ENCODE peak calls at places on chromosomes 11 and 22, in seven cellular contexts. L is D721Med; Y is CD8-positive, alpha-beta T cell; N is CD8-positive, alpha-beta memory T cell; D is germinal center; W is left ventricle myocardium inferior; U is cardiac muscle cell. H is an unnamed sample.

GRCh38 chr11:129881570-129882170 is 13.7 kb downstream of the NFRKB start:
- DNase-seq in L (no peak), Y (peak; percentile 49), N (no peak), D (peak; percentile 59), W (no peak), U (peak; percentile 40), H (peak; percentile 41)

GRCh38 chr11:121968638-121969037 is 147.4 kb downstream of the BLID start:
- DNase-seq in L (no peak), Y (no peak), N (no peak), D (no peak), W (no peak), U (peak; percentile 19), H (no peak)

GRCh38 chr11:12717851-12718291 is 43.6 kb downstream of the TEAD1 start:
- DNase-seq in L (no peak), Y (peak; percentile 24), N (peak; percentile 49), D (no peak), W (no peak), U (no peak), H (no peak)

GRCh38 chr11:61795459-61795858 is 2.7 kb downstream of the FEN1 start:
- DNase-seq in L (no peak), Y (no peak), N (no peak), D (no peak), W (no peak), U (no peak), H (no peak)

GRCh38 chr11:3095712-3096361 is 38.6 kb upstream of the CARS1 start:
- DNase-seq in L (no peak), Y (no peak), N (no peak), D (no peak), W (no peak), U (peak; percentile 88), H (no peak)

GRCh38 chr11:28470180-28470579 is 362.0 kb downstream of the METTL15 start:
- DNase-seq in L (no peak), Y (no peak), N (no peak), D (no peak), W (no peak), U (no peak), H (no peak)

GRCh38 chr11:100612766-100613165 is 74.3 kb upstream of the ARHGAP42 start:
- DNase-seq in L (no peak), Y (no peak), N (no peak), D (no peak), W (no peak), U (no peak), H (no peak)

GRCh38 chr22:40578171-40578570 is 58.3 kb downstream of the MRTFA start:
- DNase-seq in L (no peak), Y (no peak), N (no peak), D (no peak), W (no peak), U (no peak), H (no peak)

GRCh38 chr11:122354029-122354697 is 238.1 kb upstream of the BLID start:
- DNase-seq in L (no peak), Y (no peak), N (no peak), D (no peak), W (no peak), U (peak; percentile 15), H (no peak)

GRCh38 chr11:77152846-77153245 is 24.8 kb downstream of the MYO7A start:
- DNase-seq in L (no peak), Y (no peak), N (no peak), D (no peak), W (no peak), U (peak; percentile 68), H (no peak)

GRCh38 chr11:65526744-65527143 is 1.9 kb downstream of the SCYL1 start:
- DNase-seq in L (no peak), Y (no peak), N (no peak), D (no peak), W (no peak), U (no peak), H (no peak)

GRCh38 chr11:73199446-73199845 is 18.6 kb upstream of the P2RY2 start:
- DNase-seq in L (no peak), Y (no peak), N (no peak), D (no peak), W (no peak), U (no peak), H (no peak)

GRCh38 chr22:43155789-43156188 is 4.4 kb downstream of the TSPO start:
- DNase-seq in L (no peak), Y (no peak), N (no peak), D (no peak), W (no peak), U (no peak), H (no peak)

GRCh38 chr11:45643585-45643984 is 21.8 kb downstream of the CHST1 start:
- DNase-seq in L (no peak), Y (no peak), N (peak; percentile 19), D (no peak), W (no peak), U (no peak), H (no peak)

GRCh38 chr22:42078469-42079318 is 806 bp upstream of the SMDT1 start:
- DNase-seq in L (no peak), Y (no peak), N (no peak), D (peak; percentile 12), W (no peak), U (peak; percentile 24), H (no peak)